ENCODE peak calls at places on chromosome 11, in eight cellular contexts. B is A673; R is CD8-positive, alpha-beta T cell; D is IMR-90; W is H9; Q is A549; K is left ventricle myocardium inferior; C is lung. N is an unnamed sample.

GRCh38 chr11:28514391-28514790 is 406.2 kb downstream of the METTL15 start:
- DNase-seq in R (no peak), K (no peak), C (no peak), B (no peak), Q (no peak), W (no peak), D (peak; percentile 54), N (no peak)

GRCh38 chr11:122863704-122864326 is 18.7 kb upstream of the JHY start:
- DNase-seq in R (no peak), K (peak; percentile 32), D (peak; percentile 50), B (peak; percentile 71), W (no peak), C (no peak), Q (peak; percentile 20), N (no peak)

GRCh38 chr11:9906043-9906791 is 242.3 kb downstream of the SWAP70 start:
- DNase-seq in B (peak; percentile 95), W (peak; percentile 45), Q (peak; percentile 80), C (no peak), R (no peak), K (no peak), D (peak; percentile 94), N (no peak)

GRCh38 chr11:110308071-110308470 is 11.7 kb upstream of the RDX start:
- DNase-seq in Q (no peak), D (no peak), C (no peak), W (no peak), B (no peak), R (no peak), K (no peak), N (no peak)

GRCh38 chr11:68904458-68904847 is 762 bp downstream of the IGHMBP2 start:
- DNase-seq in D (no peak), W (no peak), Q (no peak), K (peak; percentile 30), C (peak; percentile 40), B (peak; percentile 36), R (no peak), N (no peak)

GRCh38 chr11:72673943-72674828 is at the start of gene PDE2A:
- DNase-seq in D (no peak), K (no peak), W (peak; percentile 67), Q (no peak), C (no peak), B (no peak), R (no peak), N (no peak)

GRCh38 chr11:107988397-107989158 is 20.1 kb upstream of the CUL5 start:
- DNase-seq in D (no peak), B (peak; percentile 26), Q (no peak), K (no peak), R (no peak), C (no peak), W (no peak), N (no peak)

GRCh38 chr11:11948242-11948947 is 60.0 kb downstream of the DKK3 start:
- DNase-seq in Q (no peak), D (no peak), R (no peak), B (no peak), K (no peak), C (no peak), W (no peak), N (no peak)

GRCh38 chr11:100808904-100809491 is 121.9 kb downstream of the ARHGAP42 start:
- DNase-seq in D (peak; percentile 76), B (peak; percentile 98), W (no peak), K (no peak), R (no peak), Q (no peak), C (no peak), N (no peak)

GRCh38 chr11:96306600-96306932 is 36.4 kb downstream of the MAML2 start:
- DNase-seq in R (no peak), D (no peak), W (no peak), Q (no peak), K (no peak), B (no peak), C (no peak), N (no peak)

GRCh38 chr11:58577441-58578135 is 1.3 kb upstream of the ZFP91 start:
- DNase-seq in C (peak; percentile 61), R (peak; percentile 83), Q (no peak), K (peak; percentile 35), B (peak; percentile 46), W (no peak), D (peak; percentile 97), N (peak; percentile 50)

GRCh38 chr11:28606930-28607329 is 498.7 kb downstream of the METTL15 start:
- DNase-seq in R (no peak), W (peak; percentile 65), K (no peak), Q (no peak), C (no peak), B (peak; percentile 62), D (no peak), N (no peak)

GRCh38 chr11:117690484-117691205 is 106.4 kb downstream of the DSCAML1 start:
- DNase-seq in W (no peak), Q (no peak), D (no peak), R (no peak), K (no peak), B (no peak), C (no peak), N (no peak)

GRCh38 chr11:12376259-12376971 is 956 bp upstream of the PARVA start:
- DNase-seq in B (peak; percentile 12), R (no peak), C (no peak), W (no peak), Q (no peak), K (peak; percentile 50), D (peak; percentile 91), N (no peak)

GRCh38 chr11:2461253-2462091 is 16.7 kb downstream of the KCNQ1 start:
- DNase-seq in D (no peak), W (no peak), B (no peak), C (no peak), K (peak; percentile 50), Q (no peak), R (no peak), N (peak; percentile 50)

GRCh38 chr11:2459016-2459725 is 14.4 kb downstream of the KCNQ1 start:
- DNase-seq in W (no peak), Q (no peak), C (no peak), K (no peak), R (no peak), B (no peak), D (no peak), N (no peak)

GRCh38 chr11:2460540-2461252 is 15.9 kb downstream of the KCNQ1 start:
- DNase-seq in R (no peak), W (no peak), B (no peak), Q (no peak), K (no peak), C (no peak), D (no peak), N (peak; percentile 26)

GRCh38 chr11:2458321-2458720 is 13.5 kb downstream of the KCNQ1 start:
- DNase-seq in Q (no peak), K (no peak), R (no peak), C (no peak), W (no peak), D (no peak), B (no peak), N (no peak)

DNA sequence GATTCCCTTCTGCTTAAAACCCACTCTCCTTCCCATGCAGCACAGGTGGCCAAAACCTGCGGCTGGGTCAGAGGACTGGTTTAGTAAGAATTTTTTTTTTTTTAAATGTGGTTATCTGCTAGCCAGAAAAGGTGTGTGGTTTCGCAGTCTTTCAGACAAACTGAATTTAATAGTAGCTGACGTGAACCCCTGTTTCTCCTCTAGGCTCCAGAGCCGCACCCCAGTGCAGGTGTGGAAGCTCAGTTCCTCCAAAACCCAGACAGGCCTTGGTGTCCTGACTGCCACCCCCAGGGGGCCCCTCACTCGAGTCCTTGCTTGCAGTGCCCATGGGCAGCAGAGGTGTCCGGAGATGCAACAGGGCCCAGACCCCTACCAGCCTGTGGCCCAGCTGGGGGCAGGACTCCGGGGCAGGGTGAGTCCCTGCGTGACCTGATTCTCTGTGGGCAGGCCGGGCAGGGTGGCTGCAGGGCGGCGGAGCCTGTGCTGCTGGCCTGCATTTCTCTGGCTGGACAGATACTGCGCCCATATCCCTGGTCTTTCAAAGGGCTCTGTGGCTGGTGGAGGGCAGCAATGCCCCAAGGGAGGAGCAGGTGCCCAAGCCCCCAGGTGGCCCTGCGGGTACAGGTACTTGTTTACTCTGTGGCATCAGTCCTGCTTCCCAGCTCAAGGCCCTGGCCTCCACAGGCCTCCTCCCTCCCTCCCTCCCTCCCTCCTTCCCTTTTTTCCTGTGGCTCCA is 15.2 kb downstream of the KCNQ1 start:
- DNase-seq in B (no peak), D (no peak), W (no peak), C (no peak), R (no peak), K (no peak), Q (no peak), N (no peak)
- H3K4me1 ChIP-seq in B (no peaks in the 10 kb centered on the region), D (no peaks in the 10 kb centered on the region), W (no peaks in the 10 kb centered on the region), C (peaks cover 3% of the 10 kb centered on the region), R (peaks cover 49% of the 10 kb centered on the region), K (peaks cover 59% of the 10 kb centered on the region), Q (no peaks in the 10 kb centered on the region), N (peaks cover 62% of the 10 kb centered on the region)

GRCh38 chr11:67267188-67268035 is 1.1 kb downstream of the GRK2 start:
- DNase-seq in W (no peak), R (peak; percentile 76), D (no peak), K (no peak), C (no peak), Q (no peak), B (no peak), N (peak; percentile 76)
- H3K4me1 ChIP-seq in W (peaks cover 12% of the 10 kb centered on the region), R (peaks cover 63% of the 10 kb centered on the region), D (peaks cover 35% of the 10 kb centered on the region), K (peaks cover 73% of the 10 kb centered on the region), C (peaks cover 44% of the 10 kb centered on the region), Q (peaks cover 32% of the 10 kb centered on the region), B (peaks cover 67% of the 10 kb centered on the region), N (peaks cover 72% of the 10 kb centered on the region)

GRCh38 chr11:64251986-64252837 is 882 bp downstream of the PLCB3 start:
- DNase-seq in R (no peak), D (no peak), C (peak; percentile 66), W (no peak), K (peak; percentile 53), B (peak; percentile 55), Q (peak; percentile 69), N (peak; percentile 78)

GRCh38 chr11:64250406-64250874 is 890 bp upstream of the PLCB3 start:
- DNase-seq in C (no peak), B (no peak), R (no peak), Q (no peak), W (no peak), K (no peak), D (no peak), N (no peak)

GRCh38 chr11:64253043-64253442 is 1.7 kb downstream of the PLCB3 start:
- DNase-seq in B (no peak), R (no peak), K (no peak), D (no peak), W (no peak), C (no peak), Q (no peak), N (no peak)

GRCh38 chr11:64250875-64251721 is at the start of gene PLCB3:
- DNase-seq in Q (no peak), D (no peak), R (peak; percentile 87), C (peak; percentile 50), B (peak; percentile 74), K (peak; percentile 52), W (peak; percentile 75), N (peak; percentile 71)

GRCh38 chr11:64251722-64251985 is 324 bp downstream of the PLCB3 start:
- DNase-seq in R (no peak), B (peak; percentile 68), C (no peak), D (no peak), Q (no peak), W (no peak), K (no peak), N (no peak)
- H3K4me1 ChIP-seq in R (peaks cover 24% of the 10 kb centered on the region), B (peaks cover 27% of the 10 kb centered on the region), C (peaks cover 18% of the 10 kb centered on the region), D (peaks cover 10% of the 10 kb centered on the region), Q (peaks cover 31% of the 10 kb centered on the region), W (peaks cover 9% of the 10 kb centered on the region), K (peaks cover 48% of the 10 kb centered on the region), N (peaks cover 44% of the 10 kb centered on the region)

DNA sequence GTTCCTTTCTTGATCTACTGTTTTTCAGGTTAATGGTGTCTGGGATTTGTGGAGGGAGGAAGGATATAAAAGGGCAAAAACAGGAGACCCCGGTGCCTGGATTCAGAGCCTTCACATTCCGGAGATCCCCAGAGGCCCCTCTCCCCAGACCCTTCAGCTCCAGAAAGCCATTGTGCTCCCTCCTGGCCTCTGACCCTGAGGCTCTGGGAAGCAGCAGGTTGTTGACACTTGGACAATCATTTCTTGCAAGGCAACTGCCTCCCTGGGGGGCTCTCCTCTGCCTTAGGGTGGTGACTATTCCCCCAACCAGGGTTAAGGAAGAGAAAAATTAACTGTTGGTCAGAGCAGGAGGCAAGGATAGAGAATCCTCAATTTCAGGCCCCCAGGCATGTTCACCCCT is 86.9 kb upstream of the NNMT start:
- DNase-seq in B (no peak), R (no peak), D (no peak), K (no peak), W (no peak), Q (no peak), C (no peak), N (no peak)
- H3K4me1 ChIP-seq in B (no peaks in the 10 kb centered on the region), R (peaks cover 13% of the 10 kb centered on the region), D (no peaks in the 10 kb centered on the region), K (peaks cover 88% of the 10 kb centered on the region), W (no peaks in the 10 kb centered on the region), Q (no peaks in the 10 kb centered on the region), C (peaks cover 15% of the 10 kb centered on the region), N (peaks cover 63% of the 10 kb centered on the region)